ENCODE peak calls at places on chromosomes 5 and 9, in ten cellular contexts. T is effector memory CD4-positive, alpha-beta T cell; W is uterus; X is adrenal gland; B is aorta; O is pancreas; E is testis; I is kidney; U is breast epithelium; R is A673. M is an unnamed sample.

GRCh38 chr9:133112361-133113026 is 8.5 kb downstream of the RALGDS start:
- DNase-seq in W (peak; percentile 43), E (no peak), I (peak; percentile 83), T (peak; percentile 63), U (peak; percentile 65), X (peak; percentile 77), B (peak; percentile 93), O (peak; percentile 57), R (no peak), M (no peak)

GRCh38 chr5:134398609-134399155 is 13.0 kb downstream of the CDKN2AIPNL start:
- DNase-seq in O (no peak), I (no peak), W (no peak), T (no peak), E (peak; percentile 32), R (no peak), U (no peak), X (peak; percentile 90), B (no peak), M (no peak)

GRCh38 chr5:42547146-42547545 is 123.9 kb downstream of the GHR start:
- DNase-seq in E (no peak), U (no peak), T (no peak), R (no peak), X (no peak), I (no peak), O (no peak), W (no peak), B (no peak), M (no peak)

GRCh38 chr5:75670571-75670970 is 46.7 kb downstream of the POC5 start:
- DNase-seq in X (no peak), B (no peak), W (no peak), U (no peak), R (no peak), O (no peak), I (no peak), E (no peak), T (no peak), M (no peak)

GRCh38 chr5:58145397-58145796 is 314.5 kb downstream of the PLK2 start:
- DNase-seq in B (no peak), U (no peak), E (no peak), W (no peak), I (no peak), T (no peak), O (no peak), X (no peak), R (no peak), M (no peak)

GRCh38 chr5:178695560-178695959 is 34.9 kb downstream of the ZNF354A start:
- DNase-seq in T (no peak), O (no peak), X (no peak), W (no peak), U (no peak), B (no peak), I (no peak), E (no peak), R (no peak), M (no peak)

GRCh38 chr9:87909310-87910041 is 8.3 kb upstream of the SPATA31C1 start:
- DNase-seq in I (peak; percentile 39), E (no peak), U (peak; percentile 30), R (no peak), O (peak; percentile 82), X (no peak), B (no peak), T (no peak), W (no peak), M (peak; percentile 17)

GRCh38 chr9:129206921-129207320 is 28.9 kb upstream of the IER5L start:
- DNase-seq in I (no peak), U (no peak), T (no peak), O (no peak), W (no peak), B (no peak), E (no peak), R (no peak), X (no peak), M (no peak)

GRCh38 chr5:135009736-135010501 is 24.1 kb downstream of the PITX1 start:
- DNase-seq in O (peak; percentile 44), X (no peak), I (peak; percentile 48), W (no peak), T (no peak), E (no peak), U (peak; percentile 59), R (no peak), B (no peak), M (no peak)

GRCh38 chr9:38000332-38000731 is 68.7 kb downstream of the SHB start:
- DNase-seq in T (no peak), O (peak; percentile 43), W (no peak), I (peak; percentile 35), X (no peak), B (peak; percentile 34), E (no peak), U (no peak), R (no peak), M (no peak)

GRCh38 chr9:37998881-37999311 is 70.1 kb downstream of the SHB start:
- DNase-seq in R (peak; percentile 55), O (peak; percentile 53), U (no peak), T (no peak), W (no peak), I (peak; percentile 71), X (no peak), E (no peak), B (peak; percentile 65), M (no peak)

GRCh38 chr9:38001430-38001829 is 67.6 kb downstream of the SHB start:
- DNase-seq in T (no peak), W (no peak), U (no peak), E (no peak), I (peak; percentile 40), X (no peak), R (no peak), B (peak; percentile 21), O (peak; percentile 42), M (no peak)

GRCh38 chr9:38000735-38001134 is 68.3 kb downstream of the SHB start:
- DNase-seq in O (no peak), E (no peak), T (no peak), X (no peak), U (no peak), I (no peak), W (no peak), B (no peak), R (no peak), M (no peak)

DNA sequence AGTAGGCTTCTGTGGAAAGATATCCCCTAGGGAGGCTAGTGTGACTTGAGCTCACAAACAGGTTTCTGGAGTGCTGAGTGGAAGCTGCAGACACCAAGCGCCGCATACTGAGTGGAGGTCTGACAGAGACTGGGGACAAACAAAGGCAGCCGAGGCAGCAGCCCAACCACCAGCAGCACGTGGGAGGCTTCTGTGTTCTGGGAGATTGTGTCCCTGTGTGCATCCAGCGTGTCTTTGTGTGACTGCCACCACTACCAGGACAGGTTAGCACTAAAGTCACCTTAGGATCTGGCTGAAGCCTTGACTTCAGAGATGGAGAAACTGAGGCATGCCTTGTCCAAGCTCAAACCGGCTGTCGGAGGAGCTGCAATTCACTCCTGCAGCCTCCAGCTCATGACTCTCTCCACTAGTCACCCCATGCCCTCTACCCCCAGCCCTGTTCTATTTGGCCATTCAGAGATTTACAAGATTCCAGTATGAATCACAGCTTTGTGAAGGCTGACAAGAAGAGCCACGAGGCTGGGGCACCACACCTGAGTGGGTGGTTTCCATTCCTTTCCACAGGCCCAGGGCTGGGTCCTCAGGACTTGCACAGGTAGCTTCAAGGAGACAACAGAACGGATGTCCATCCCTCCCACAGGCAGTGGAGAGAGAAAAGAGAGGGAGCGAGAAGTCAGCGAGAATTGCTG is 69.4 kb downstream of the SHB start:
- DNase-seq in R (peak; percentile 40), I (peak; percentile 52), T (no peak), W (no peak), O (peak; percentile 44), E (no peak), X (no peak), U (no peak), B (peak; percentile 17), M (no peak)
- H3K4me1 ChIP-seq in R (peaks cover 48% of the 10 kb centered on the region), I (peaks cover 6% of the 10 kb centered on the region), T (no peaks in the 10 kb centered on the region), W (no peaks in the 10 kb centered on the region), O (peaks cover 17% of the 10 kb centered on the region), E (no peaks in the 10 kb centered on the region), X (no peaks in the 10 kb centered on the region), U (no peaks in the 10 kb centered on the region), B (no peaks in the 10 kb centered on the region), M (peaks cover 47% of the 10 kb centered on the region)

DNA sequence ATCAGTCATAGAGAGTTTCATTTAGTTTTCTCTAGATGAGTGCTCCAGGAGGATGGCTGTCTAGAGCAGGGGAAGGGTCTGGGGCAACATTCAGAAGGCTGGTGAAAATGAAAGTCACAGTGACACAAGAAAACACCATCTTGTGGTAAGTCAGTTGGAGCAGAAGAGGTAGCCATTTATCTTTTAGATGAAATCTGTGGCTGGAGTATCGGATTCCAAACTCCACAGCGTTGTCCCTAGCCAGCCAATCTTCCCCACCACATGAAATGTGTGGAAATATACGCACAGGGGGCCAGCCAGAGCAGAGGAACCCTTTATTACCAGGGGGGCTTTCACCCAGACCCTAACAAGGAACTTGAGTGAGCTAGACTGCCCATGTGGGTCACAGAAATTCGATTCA is 15.9 kb upstream of the TNFAIP8 start:
- DNase-seq in W (no peak), E (no peak), O (no peak), X (no peak), I (no peak), U (no peak), B (no peak), T (no peak), R (no peak), M (no peak)
- H3K27ac ChIP-seq in W (no peak overlapping the region), E (no peak overlapping the region), O (no peak overlapping the region), X (no peak overlapping the region), I (no peak overlapping the region), U (no peak overlapping the region), B (no peak overlapping the region), T (peak overlapping the region; percentile 94), R (no peak overlapping the region), M (no peak overlapping the region)

DNA sequence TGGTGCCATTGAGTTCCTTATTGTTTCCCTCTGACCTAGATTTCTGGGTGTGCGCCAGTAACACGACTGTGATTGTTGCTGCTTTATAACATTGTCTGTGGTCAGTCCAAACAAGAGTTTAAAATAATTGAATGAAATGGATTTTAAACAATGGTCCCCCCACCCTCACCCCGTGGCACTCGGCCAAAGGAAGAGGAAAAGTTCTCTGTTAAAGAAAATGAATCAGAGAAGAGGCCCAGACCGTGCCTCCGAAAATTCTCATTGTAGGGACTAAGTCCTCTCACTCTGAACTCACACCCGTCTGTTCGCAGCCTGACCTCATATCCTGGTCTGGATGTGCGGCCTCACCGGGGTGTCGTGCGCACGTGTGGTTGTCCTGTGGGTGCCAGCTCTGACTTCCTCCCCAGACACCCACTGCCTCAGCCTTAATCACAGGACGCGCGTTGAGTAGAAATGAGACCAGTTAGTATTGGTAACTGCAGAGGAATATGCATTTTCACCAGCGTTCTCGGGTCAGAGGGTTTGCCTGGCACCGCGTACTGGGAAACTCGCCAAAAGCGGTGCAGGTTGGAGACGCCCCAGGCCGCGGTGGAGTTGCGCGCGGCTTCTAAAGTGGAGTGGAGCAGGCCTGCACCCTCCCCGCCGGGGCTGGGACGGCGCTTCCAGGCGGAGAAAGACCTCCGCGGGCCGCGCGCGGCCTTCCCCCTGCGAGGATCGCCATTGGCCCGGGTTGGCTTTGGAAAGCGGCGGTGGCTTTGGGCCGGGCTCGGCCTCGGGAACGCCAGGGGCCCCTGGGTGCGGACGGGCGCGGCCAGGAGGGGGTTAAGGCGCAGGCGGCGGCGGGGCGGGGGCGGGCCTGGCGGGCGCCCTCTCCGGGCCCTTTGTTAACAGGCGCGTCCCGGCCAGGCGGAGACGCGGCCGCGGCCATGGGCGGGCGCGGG is at the start of gene ABL1:
- DNase-seq in R (peak; percentile 85), E (peak; percentile 73), I (peak; percentile 89), B (peak; percentile 86), T (peak; percentile 51), W (peak; percentile 75), O (peak; percentile 86), U (peak; percentile 67), X (peak; percentile 78), M (peak; percentile 85)
- H3K4me1 ChIP-seq in R (peaks cover 53% of the 10 kb centered on the region), E (peaks cover 41% of the 10 kb centered on the region), I (peaks cover 15% of the 10 kb centered on the region), B (no peaks in the 10 kb centered on the region), T (no peaks in the 10 kb centered on the region), W (peaks cover 16% of the 10 kb centered on the region), O (peaks cover 17% of the 10 kb centered on the region), U (peaks cover 4% of the 10 kb centered on the region), X (no peaks in the 10 kb centered on the region), M (peaks cover 29% of the 10 kb centered on the region)

GRCh38 chr9:88988796-88989641 is 2.2 kb upstream of the S1PR3 start:
- DNase-seq in W (peak; percentile 30), I (no peak), O (no peak), B (no peak), X (no peak), T (no peak), R (peak; percentile 77), U (no peak), E (no peak), M (no peak)
- H3K27ac ChIP-seq in W (peak overlapping the region; percentile 66), I (no peak overlapping the region), O (no peak overlapping the region), B (no peak overlapping the region), X (peak overlapping the region; percentile 66), T (no peak overlapping the region), R (peak overlapping the region; percentile 47), U (peak overlapping the region; percentile 6), E (no peak overlapping the region), M (no peak overlapping the region)

M was measured in SJCRH30.